ENCODE peak calls at places on chromosome 5, in seven cellular contexts. One of them, this sample, is unnamed.
A peak's percentile ranks its signal among the peaks of the same experiment; 100 is the strongest.

GRCh38 chr5:68464424-68464823 is 248.9 kb downstream of the PIK3R1 start:
- DNase-seq in Peyer's patch: no peak
- DNase-seq in NCI-H748 treated with DMSO at 0.1 percent for 48 hours: no peak
- DNase-seq in kidney glomerular epithelial cell: peak; percentile 75
- DNase-seq in NCI-H2107: no peak
- DNase-seq in HCT116: no peak
- DNase-seq in NCI-H2171: no peak
- DNase-seq in this sample: peak; percentile 47

GRCh38 chr5:77946381-77947050 is 170.4 kb upstream of the TBCA start:
- DNase-seq in Peyer's patch: no peak
- DNase-seq in NCI-H748 treated with DMSO at 0.1 percent for 48 hours: peak; percentile 90
- DNase-seq in kidney glomerular epithelial cell: no peak
- DNase-seq in NCI-H2107: no peak
- DNase-seq in HCT116: no peak
- DNase-seq in NCI-H2171: no peak
- DNase-seq in this sample: no peak

GRCh38 chr5:10801931-10802674 is 41.1 kb upstream of the DAP start:
- DNase-seq in Peyer's patch: no peak
- DNase-seq in NCI-H748 treated with DMSO at 0.1 percent for 48 hours: no peak
- DNase-seq in kidney glomerular epithelial cell: no peak
- DNase-seq in NCI-H2107: no peak
- DNase-seq in HCT116: no peak
- DNase-seq in NCI-H2171: no peak
- DNase-seq in this sample: no peak

GRCh38 chr5:82991678-82992323 is 85.4 kb downstream of the TMEM167A start:
- DNase-seq in Peyer's patch: no peak
- DNase-seq in NCI-H748 treated with DMSO at 0.1 percent for 48 hours: no peak
- DNase-seq in kidney glomerular epithelial cell: no peak
- DNase-seq in NCI-H2107: no peak
- DNase-seq in HCT116: no peak
- DNase-seq in NCI-H2171: no peak
- DNase-seq in this sample: no peak

GRCh38 chr5:175216991-175217390 is 227.0 kb downstream of the DRD1 start:
- DNase-seq in Peyer's patch: no peak
- DNase-seq in NCI-H748 treated with DMSO at 0.1 percent for 48 hours: no peak
- DNase-seq in kidney glomerular epithelial cell: no peak
- DNase-seq in NCI-H2107: no peak
- DNase-seq in HCT116: no peak
- DNase-seq in NCI-H2171: no peak
- DNase-seq in this sample: no peak

GRCh38 chr5:146137967-146138403 is 32.6 kb upstream of the PLAC8L1 start:
- DNase-seq in Peyer's patch: no peak
- DNase-seq in NCI-H748 treated with DMSO at 0.1 percent for 48 hours: no peak
- DNase-seq in kidney glomerular epithelial cell: no peak
- DNase-seq in NCI-H2107: no peak
- DNase-seq in HCT116: no peak
- DNase-seq in NCI-H2171: no peak
- DNase-seq in this sample: peak; percentile 55

GRCh38 chr5:155952486-155953105 is 374.4 kb upstream of the SGCD start:
- DNase-seq in Peyer's patch: no peak
- DNase-seq in NCI-H748 treated with DMSO at 0.1 percent for 48 hours: no peak
- DNase-seq in kidney glomerular epithelial cell: no peak
- DNase-seq in NCI-H2107: no peak
- DNase-seq in HCT116: no peak
- DNase-seq in NCI-H2171: no peak
- DNase-seq in this sample: no peak

GRCh38 chr5:97131139-97131710 is 11.2 kb downstream of the LIX1 start:
- DNase-seq in Peyer's patch: no peak
- DNase-seq in NCI-H748 treated with DMSO at 0.1 percent for 48 hours: no peak
- DNase-seq in kidney glomerular epithelial cell: no peak
- DNase-seq in NCI-H2107: no peak
- DNase-seq in HCT116: no peak
- DNase-seq in NCI-H2171: no peak
- DNase-seq in this sample: no peak

GRCh38 chr5:132767150-132767549 is 9.9 kb downstream of the SEPTIN8 start:
- DNase-seq in Peyer's patch: peak; percentile 40
- DNase-seq in NCI-H748 treated with DMSO at 0.1 percent for 48 hours: no peak
- DNase-seq in kidney glomerular epithelial cell: no peak
- DNase-seq in NCI-H2107: no peak
- DNase-seq in HCT116: no peak
- DNase-seq in NCI-H2171: no peak
- DNase-seq in this sample: no peak